ENCODE peak calls at places on chromosome 21, in seven cellular contexts. H is activated T-cell treated with anti-CD3 and anti-CD28 coated beads, Interleukin-2, amount 50 U/mL, for 72 hours; P is fibroblast of mammary gland; T is NCI-H82; W is lung microvascular endothelial cell; B is mesenteric fat pad; R is GM06990. V is an unnamed sample.

GRCh38 chr21:43603641-43604504 is 55.4 kb downstream of the HSF2BP start:
- DNase-seq in H (no peak), P (peak), T (peak), W (no peak), B (no peak), R (no peak), V (no peak)

GRCh38 chr21:43697758-43698643 is 20.9 kb upstream of the PDXK start:
- DNase-seq in H (no peak), P (peak), T (no peak), W (no peak), B (no peak), R (no peak), V (no peak)

GRCh38 chr21:42513151-42513984 is at the start of gene SLC37A1:
- DNase-seq in H (peak), P (no peak), T (peak), W (peak), B (no peak), R (peak), V (no peak)

GRCh38 chr21:29233611-29234540 is 64.8 kb upstream of the BACH1 start:
- DNase-seq in H (peak), P (no peak), T (peak), W (no peak), B (no peak), R (peak), V (no peak)

GRCh38 chr21:44886113-44887075 is 12.9 kb upstream of the PTTG1IP start:
- DNase-seq in H (no peak), P (no peak), T (no peak), W (no peak), B (no peak), R (no peak), V (no peak)

GRCh38 chr21:37503848-37504467 is 137.4 kb downstream of the DYRK1A start:
- DNase-seq in H (peak), P (peak), T (no peak), W (peak), B (no peak), R (no peak), V (no peak)

GRCh38 chr21:33473344-33473743 is 6.4 kb downstream of the TMEM50B start:
- DNase-seq in H (no peak), P (no peak), T (no peak), W (no peak), B (no peak), R (no peak), V (no peak)

GRCh38 chr21:14675774-14676530 is 129.8 kb upstream of the SAMSN1 start:
- DNase-seq in H (peak), P (no peak), T (no peak), W (peak), B (no peak), R (peak), V (no peak)

GRCh38 chr21:46118305-46118870 is 20.5 kb downstream of the COL6A2 start:
- DNase-seq in H (no peak), P (peak), T (no peak), W (no peak), B (peak), R (no peak), V (no peak)

GRCh38 chr21:29287383-29287782 is 11.3 kb upstream of the BACH1 start:
- DNase-seq in H (no peak), P (peak), T (no peak), W (peak), B (no peak), R (no peak), V (no peak)

GRCh38 chr21:15400905-15401304 is 328.9 kb upstream of the USP25 start:
- DNase-seq in H (no peak), P (peak), T (no peak), W (peak), B (no peak), R (no peak), V (no peak)

GRCh38 chr21:28332796-28333195 is 659.9 kb downstream of the LTN1 start:
- DNase-seq in H (no peak), P (no peak), T (no peak), W (no peak), B (no peak), R (no peak), V (no peak)

GRCh38 chr21:31875424-31876097 is 2.7 kb downstream of the HUNK start:
- DNase-seq in H (no peak), P (no peak), T (no peak), W (peak), B (peak), R (no peak), V (no peak)

GRCh38 chr21:28538987-28539622 is 453.6 kb downstream of the LTN1 start:
- DNase-seq in H (no peak), P (peak), T (no peak), W (no peak), B (no peak), R (no peak), V (no peak)

GRCh38 chr21:42493109-42494060 is 2.6 kb downstream of the RSPH1 start:
- DNase-seq in H (no peak), P (no peak), T (peak), W (no peak), B (no peak), R (no peak), V (no peak)

GRCh38 chr21:33399821-33400220 is 3.4 kb upstream of the IFNGR2 start:
- DNase-seq in H (no peak), P (no peak), T (no peak), W (no peak), B (no peak), R (no peak), V (no peak)

GRCh38 chr21:17491716-17492414 is 21.0 kb upstream of the CXADR start:
- DNase-seq in H (peak), P (peak), T (no peak), W (no peak), B (no peak), R (no peak), V (no peak)

V was measured in cerebellar nuclear complex.